ENCODE peak calls at places on chromosomes 5 and 9, in six cellular contexts. One of them, this sample, is unnamed.

GRCh38 chr9:4306066-4306787 is 6.4 kb upstream of the GLIS3 start:
- DNase-seq in AG04450: no peak
- DNase-seq in fibroblast of villous mesenchyme: no peak
- DNase-seq in adrenal gland: no peak
- DNase-seq in A673: no peak
- DNase-seq in colonic mucosa: no peak
- DNase-seq in this sample: no peak

GRCh38 chr5:110854200-110854599 is 115.4 kb downstream of the SLC25A46 start:
- DNase-seq in colonic mucosa: no peak
- DNase-seq in fibroblast of villous mesenchyme: no peak
- DNase-seq in A673: no peak
- DNase-seq in AG04450: no peak
- DNase-seq in adrenal gland: no peak
- DNase-seq in this sample: no peak

GRCh38 chr5:139764250-139764791 is 31.3 kb upstream of the PSD2 start:
- DNase-seq in colonic mucosa: no peak
- DNase-seq in fibroblast of villous mesenchyme: no peak
- DNase-seq in AG04450: no peak
- DNase-seq in A673: no peak
- DNase-seq in adrenal gland: no peak
- DNase-seq in this sample: no peak

GRCh38 chr5:173671121-173671949 is 54.9 kb upstream of the BOD1 start:
- DNase-seq in colonic mucosa: no peak
- DNase-seq in A673: peak
- DNase-seq in AG04450: no peak
- DNase-seq in fibroblast of villous mesenchyme: peak
- DNase-seq in adrenal gland: peak
- DNase-seq in this sample: no peak

GRCh38 chr9:2623866-2624682 is 2.5 kb downstream of the VLDLR start:
- DNase-seq in adrenal gland: no peak
- DNase-seq in fibroblast of villous mesenchyme: no peak
- DNase-seq in colonic mucosa: no peak
- DNase-seq in A673: no peak
- DNase-seq in AG04450: no peak
- DNase-seq in this sample: no peak

GRCh38 chr9:72363226-72363625 is 1.8 kb downstream of the ZFAND5 start:
- DNase-seq in adrenal gland: no peak
- DNase-seq in AG04450: no peak
- DNase-seq in colonic mucosa: no peak
- DNase-seq in fibroblast of villous mesenchyme: no peak
- DNase-seq in A673: no peak
- DNase-seq in this sample: no peak

GRCh38 chr5:124034301-124034700 is 522.3 kb downstream of the CSNK1G3 start:
- DNase-seq in colonic mucosa: no peak
- DNase-seq in adrenal gland: no peak
- DNase-seq in A673: no peak
- DNase-seq in fibroblast of villous mesenchyme: no peak
- DNase-seq in AG04450: no peak
- DNase-seq in this sample: no peak

GRCh38 chr5:113538313-113538712 is 24.8 kb downstream of the YTHDC2 start:
- DNase-seq in adrenal gland: no peak
- DNase-seq in A673: no peak
- DNase-seq in fibroblast of villous mesenchyme: no peak
- DNase-seq in colonic mucosa: no peak
- DNase-seq in AG04450: no peak
- DNase-seq in this sample: no peak

GRCh38 chr9:115604831-115605483 is 487.0 kb upstream of the TNC start:
- DNase-seq in AG04450: no peak
- DNase-seq in fibroblast of villous mesenchyme: peak
- DNase-seq in A673: no peak
- DNase-seq in adrenal gland: no peak
- DNase-seq in colonic mucosa: no peak
- DNase-seq in this sample: no peak

GRCh38 chr9:137589441-137590122 is 730 bp downstream of the ZMYND19 start:
- DNase-seq in AG04450: no peak
- DNase-seq in adrenal gland: no peak
- DNase-seq in colonic mucosa: no peak
- DNase-seq in fibroblast of villous mesenchyme: peak
- DNase-seq in A673: peak
- DNase-seq in this sample: peak

GRCh38 chr9:38276751-38277439 is 115.6 kb upstream of the ALDH1B1 start:
- DNase-seq in fibroblast of villous mesenchyme: no peak
- DNase-seq in adrenal gland: no peak
- DNase-seq in A673: no peak
- DNase-seq in AG04450: no peak
- DNase-seq in colonic mucosa: no peak
- DNase-seq in this sample: no peak

GRCh38 chr5:57532513-57533497 is 50.2 kb upstream of the ACTBL2 start:
- DNase-seq in colonic mucosa: no peak
- DNase-seq in A673: no peak
- DNase-seq in AG04450: no peak
- DNase-seq in adrenal gland: no peak
- DNase-seq in fibroblast of villous mesenchyme: peak
- DNase-seq in this sample: no peak

GRCh38 chr9:111662851-111663823 is 1.7 kb downstream of the GNG10 start:
- DNase-seq in AG04450: no peak
- DNase-seq in A673: no peak
- DNase-seq in adrenal gland: no peak
- DNase-seq in fibroblast of villous mesenchyme: no peak
- DNase-seq in colonic mucosa: no peak
- DNase-seq in this sample: peak

GRCh38 chr5:176157656-176158055 is 80.6 kb upstream of the SIMC1 start:
- DNase-seq in fibroblast of villous mesenchyme: no peak
- DNase-seq in colonic mucosa: no peak
- DNase-seq in A673: no peak
- DNase-seq in AG04450: no peak
- DNase-seq in adrenal gland: no peak
- DNase-seq in this sample: no peak

GRCh38 chr5:33595303-33595702 is 154.5 kb downstream of the TARS1 start:
- DNase-seq in fibroblast of villous mesenchyme: no peak
- DNase-seq in A673: peak
- DNase-seq in colonic mucosa: no peak
- DNase-seq in AG04450: no peak
- DNase-seq in adrenal gland: no peak
- DNase-seq in this sample: no peak

GRCh38 chr5:163347671-163348070 is 89.7 kb upstream of the CCNG1 start:
- DNase-seq in colonic mucosa: peak
- DNase-seq in fibroblast of villous mesenchyme: peak
- DNase-seq in adrenal gland: peak
- DNase-seq in AG04450: peak
- DNase-seq in A673: peak
- DNase-seq in this sample: peak

GRCh38 chr5:997711-998110 is 10.9 kb upstream of the NKD2 start:
- DNase-seq in A673: no peak
- DNase-seq in fibroblast of villous mesenchyme: no peak
- DNase-seq in colonic mucosa: no peak
- DNase-seq in AG04450: no peak
- DNase-seq in adrenal gland: peak
- DNase-seq in this sample: no peak

GRCh38 chr5:43636076-43636475 is 33.1 kb downstream of the NNT start:
- DNase-seq in A673: no peak
- DNase-seq in adrenal gland: no peak
- DNase-seq in fibroblast of villous mesenchyme: peak
- DNase-seq in colonic mucosa: no peak
- DNase-seq in AG04450: no peak
- DNase-seq in this sample: no peak

GRCh38 chr9:23441275-23441674 is 384.8 kb downstream of the ELAVL2 start:
- DNase-seq in adrenal gland: no peak
- DNase-seq in AG04450: no peak
- DNase-seq in A673: no peak
- DNase-seq in colonic mucosa: no peak
- DNase-seq in fibroblast of villous mesenchyme: no peak
- DNase-seq in this sample: no peak

GRCh38 chr5:146607663-146608315 is 91.8 kb upstream of the GPR151 start:
- DNase-seq in A673: no peak
- DNase-seq in AG04450: no peak
- DNase-seq in adrenal gland: no peak
- DNase-seq in fibroblast of villous mesenchyme: no peak
- DNase-seq in colonic mucosa: no peak
- DNase-seq in this sample: no peak

GRCh38 chr9:121283856-121284732 is 16.1 kb downstream of the GSN start:
- DNase-seq in fibroblast of villous mesenchyme: no peak
- DNase-seq in AG04450: no peak
- DNase-seq in colonic mucosa: no peak
- DNase-seq in adrenal gland: no peak
- DNase-seq in A673: no peak
- DNase-seq in this sample: no peak

GRCh38 chr5:72035831-72036230 is 71.4 kb upstream of the MAP1B start:
- DNase-seq in fibroblast of villous mesenchyme: no peak
- DNase-seq in AG04450: no peak
- DNase-seq in adrenal gland: no peak
- DNase-seq in A673: no peak
- DNase-seq in colonic mucosa: no peak
- DNase-seq in this sample: no peak

GRCh38 chr5:81165493-81166119 is 67.5 kb upstream of the CKMT2 start:
- DNase-seq in adrenal gland: peak
- DNase-seq in fibroblast of villous mesenchyme: peak
- DNase-seq in AG04450: peak
- DNase-seq in colonic mucosa: peak
- DNase-seq in A673: peak
- DNase-seq in this sample: peak

GRCh38 chr5:69231281-69231680 is 3.4 kb upstream of the CDK7 start:
- DNase-seq in A673: no peak
- DNase-seq in adrenal gland: no peak
- DNase-seq in AG04450: no peak
- DNase-seq in fibroblast of villous mesenchyme: no peak
- DNase-seq in colonic mucosa: no peak
- DNase-seq in this sample: no peak

GRCh38 chr9:72564517-72565281 is 43.3 kb downstream of the TMC1 start:
- DNase-seq in adrenal gland: no peak
- DNase-seq in AG04450: no peak
- DNase-seq in A673: no peak
- DNase-seq in fibroblast of villous mesenchyme: no peak
- DNase-seq in colonic mucosa: no peak
- DNase-seq in this sample: no peak

GRCh38 chr9:77830618-77831285 is 182.6 kb upstream of the GNA14 start:
- DNase-seq in A673: no peak
- DNase-seq in colonic mucosa: no peak
- DNase-seq in AG04450: no peak
- DNase-seq in fibroblast of villous mesenchyme: peak
- DNase-seq in adrenal gland: no peak
- DNase-seq in this sample: no peak

GRCh38 chr5:174340221-174340620 is 294.7 kb downstream of the NSG2 start:
- DNase-seq in adrenal gland: no peak
- DNase-seq in A673: no peak
- DNase-seq in fibroblast of villous mesenchyme: no peak
- DNase-seq in AG04450: no peak
- DNase-seq in colonic mucosa: no peak
- DNase-seq in this sample: no peak

GRCh38 chr5:102809033-102809432 is 53.9 kb downstream of the PAM start:
- DNase-seq in colonic mucosa: no peak
- DNase-seq in fibroblast of villous mesenchyme: no peak
- DNase-seq in AG04450: no peak
- DNase-seq in A673: no peak
- DNase-seq in adrenal gland: no peak
- DNase-seq in this sample: no peak
- H3K4me3 ChIP-seq in colonic mucosa: no peak
- H3K4me3 ChIP-seq in fibroblast of villous mesenchyme: no peak
- H3K4me3 ChIP-seq in AG04450: no peak
- H3K4me3 ChIP-seq in A673: peak
- H3K4me3 ChIP-seq in adrenal gland: no peak
- H3K4me3 ChIP-seq in this sample: no peak

DNA sequence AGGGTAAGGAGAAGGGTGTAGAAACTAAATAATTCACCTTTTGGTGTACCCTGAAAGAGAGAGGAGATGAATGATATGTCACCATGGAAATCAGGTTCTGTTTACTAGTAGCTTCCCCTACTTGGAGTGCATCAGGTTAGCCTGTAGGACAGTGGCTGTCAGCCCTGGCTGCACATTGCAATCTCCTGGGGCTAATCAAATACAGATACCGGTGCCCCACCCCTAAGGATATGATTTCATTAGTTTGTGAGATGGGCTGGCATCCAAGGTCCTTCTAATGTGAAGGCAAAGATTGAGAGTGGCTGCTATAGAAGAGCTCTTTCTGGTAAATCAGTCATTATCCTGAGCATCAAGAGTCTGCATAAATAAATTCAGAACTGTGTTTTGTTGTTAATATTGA is 47.2 kb downstream of the INSYN2B start:
- DNase-seq in adrenal gland: no peak
- DNase-seq in fibroblast of villous mesenchyme: no peak
- DNase-seq in colonic mucosa: no peak
- DNase-seq in AG04450: no peak
- DNase-seq in A673: no peak
- DNase-seq in this sample: no peak
- H3K4me3 ChIP-seq in adrenal gland: no peak
- H3K4me3 ChIP-seq in fibroblast of villous mesenchyme: no peak
- H3K4me3 ChIP-seq in colonic mucosa: no peak
- H3K4me3 ChIP-seq in AG04450: no peak
- H3K4me3 ChIP-seq in A673: no peak
- H3K4me3 ChIP-seq in this sample: no peak

GRCh38 chr5:141427783-141428426 is 2.4 kb upstream of the PCDHGA12 start:
- DNase-seq in adrenal gland: no peak
- DNase-seq in colonic mucosa: no peak
- DNase-seq in fibroblast of villous mesenchyme: no peak
- DNase-seq in A673: no peak
- DNase-seq in AG04450: no peak
- DNase-seq in this sample: no peak
- H3K4me3 ChIP-seq in adrenal gland: no peak
- H3K4me3 ChIP-seq in colonic mucosa: no peak
- H3K4me3 ChIP-seq in fibroblast of villous mesenchyme: no peak
- H3K4me3 ChIP-seq in A673: no peak
- H3K4me3 ChIP-seq in AG04450: no peak
- H3K4me3 ChIP-seq in this sample: no peak

GRCh38 chr5:115812372-115812771 is 4.1 kb downstream of the CDO1 start:
- DNase-seq in adrenal gland: no peak
- DNase-seq in A673: no peak
- DNase-seq in AG04450: no peak
- DNase-seq in fibroblast of villous mesenchyme: no peak
- DNase-seq in colonic mucosa: no peak
- DNase-seq in this sample: no peak
- H3K4me3 ChIP-seq in adrenal gland: no peak
- H3K4me3 ChIP-seq in A673: no peak
- H3K4me3 ChIP-seq in AG04450: no peak
- H3K4me3 ChIP-seq in fibroblast of villous mesenchyme: no peak
- H3K4me3 ChIP-seq in colonic mucosa: no peak
- H3K4me3 ChIP-seq in this sample: no peak

DNA sequence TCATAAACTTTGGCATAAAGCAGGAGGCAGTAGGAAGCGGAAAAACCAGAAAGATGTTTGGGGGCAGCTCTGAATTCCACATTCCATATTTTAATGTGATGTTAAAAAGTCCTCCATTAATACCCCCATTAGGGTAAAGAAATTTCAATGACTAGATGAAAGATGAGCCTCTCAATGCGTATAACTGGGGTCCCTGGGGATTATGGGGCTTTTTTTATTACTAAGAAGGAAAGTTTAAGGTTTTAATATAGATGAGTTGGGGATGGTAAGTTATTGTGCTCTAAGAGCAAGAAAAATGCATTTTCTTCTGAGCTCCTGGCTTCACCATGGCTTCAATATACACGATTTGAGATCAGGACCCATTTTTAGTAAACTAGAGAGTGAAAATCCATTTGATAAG is 321.9 kb downstream of the CDK5RAP2 start:
- DNase-seq in fibroblast of villous mesenchyme: no peak
- DNase-seq in adrenal gland: no peak
- DNase-seq in colonic mucosa: no peak
- DNase-seq in AG04450: no peak
- DNase-seq in A673: peak
- DNase-seq in this sample: no peak
- H3K4me3 ChIP-seq in fibroblast of villous mesenchyme: no peak
- H3K4me3 ChIP-seq in adrenal gland: no peak
- H3K4me3 ChIP-seq in colonic mucosa: no peak
- H3K4me3 ChIP-seq in AG04450: no peak
- H3K4me3 ChIP-seq in A673: no peak
- H3K4me3 ChIP-seq in this sample: no peak